ENCODE peak calls at places on chromosomes 13 and 19, in five cellular contexts. One of them, this sample, is unnamed.

GRCh38 chr19:1860821-1861598 is 2.4 kb downstream of the KLF16 start:
- DNase-seq in GM12892: no peak
- DNase-seq in GM12864: no peak
- DNase-seq in EH: no peak
- DNase-seq in ascending aorta: no peak
- DNase-seq in this sample: no peak

GRCh38 chr19:37251308-37252229 is 33.6 kb downstream of the ZNF383 start:
- DNase-seq in ascending aorta: peak
- DNase-seq in GM12892: peak
- DNase-seq in EH: peak
- DNase-seq in GM12864: peak
- DNase-seq in this sample: peak

GRCh38 chr19:55158848-55159793 is 1.6 kb upstream of the TNNI3 start:
- DNase-seq in EH: peak
- DNase-seq in ascending aorta: no peak
- DNase-seq in GM12892: no peak
- DNase-seq in GM12864: no peak
- DNase-seq in this sample: peak

GRCh38 chr13:66462187-66462586 is 767.9 kb downstream of the PCDH9 start:
- DNase-seq in EH: no peak
- DNase-seq in GM12892: no peak
- DNase-seq in GM12864: no peak
- DNase-seq in ascending aorta: no peak
- DNase-seq in this sample: no peak

GRCh38 chr13:21079761-21080730 is 18.7 kb upstream of the LATS2 start:
- DNase-seq in GM12892: no peak
- DNase-seq in EH: peak
- DNase-seq in GM12864: no peak
- DNase-seq in ascending aorta: peak
- DNase-seq in this sample: peak

GRCh38 chr19:46471116-46471733 is at the start of gene PNMA8A:
- DNase-seq in GM12892: no peak
- DNase-seq in GM12864: no peak
- DNase-seq in ascending aorta: peak
- DNase-seq in EH: peak
- DNase-seq in this sample: no peak

GRCh38 chr13:26425439-26426358 is 131.8 kb upstream of the WASF3 start:
- DNase-seq in ascending aorta: no peak
- DNase-seq in GM12864: no peak
- DNase-seq in EH: peak
- DNase-seq in GM12892: no peak
- DNase-seq in this sample: no peak

GRCh38 chr13:110617326-110618072 is 2.2 kb downstream of the NAXD start:
- DNase-seq in EH: peak
- DNase-seq in GM12892: no peak
- DNase-seq in ascending aorta: no peak
- DNase-seq in GM12864: no peak
- DNase-seq in this sample: peak

GRCh38 chr13:79802389-79803140 is 321.6 kb downstream of the NDFIP2 start:
- DNase-seq in GM12892: no peak
- DNase-seq in GM12864: no peak
- DNase-seq in ascending aorta: no peak
- DNase-seq in EH: no peak
- DNase-seq in this sample: no peak

GRCh38 chr13:112603641-112604220 is 15.8 kb upstream of the TUBGCP3 start:
- DNase-seq in ascending aorta: no peak
- DNase-seq in GM12892: no peak
- DNase-seq in EH: peak
- DNase-seq in GM12864: no peak
- DNase-seq in this sample: peak

GRCh38 chr13:51729853-51730553 is 74.0 kb downstream of the DHRS12 start:
- DNase-seq in GM12864: no peak
- DNase-seq in GM12892: no peak
- DNase-seq in ascending aorta: peak
- DNase-seq in EH: peak
- DNase-seq in this sample: peak

GRCh38 chr13:66501187-66501586 is 728.9 kb downstream of the PCDH9 start:
- DNase-seq in GM12892: no peak
- DNase-seq in GM12864: no peak
- DNase-seq in ascending aorta: no peak
- DNase-seq in EH: peak
- DNase-seq in this sample: no peak

GRCh38 chr13:20514866-20515265 is 10.8 kb downstream of the CRYL1 start:
- DNase-seq in EH: peak
- DNase-seq in ascending aorta: no peak
- DNase-seq in GM12892: no peak
- DNase-seq in GM12864: no peak
- DNase-seq in this sample: no peak

GRCh38 chr13:60720590-60720989 is 323.6 kb downstream of the TDRD3 start:
- DNase-seq in GM12892: no peak
- DNase-seq in GM12864: no peak
- DNase-seq in ascending aorta: no peak
- DNase-seq in EH: no peak
- DNase-seq in this sample: no peak

GRCh38 chr13:94959616-94960015 is 247.3 kb upstream of the SOX21 start:
- DNase-seq in GM12864: no peak
- DNase-seq in EH: no peak
- DNase-seq in ascending aorta: no peak
- DNase-seq in GM12892: no peak
- DNase-seq in this sample: no peak

GRCh38 chr13:98278068-98278619 is 101.1 kb upstream of the RNF113B start:
- DNase-seq in GM12892: no peak
- DNase-seq in GM12864: no peak
- DNase-seq in EH: no peak
- DNase-seq in ascending aorta: no peak
- DNase-seq in this sample: no peak

GRCh38 chr13:74891610-74892009 is 590.4 kb downstream of the TBC1D4 start:
- DNase-seq in GM12864: no peak
- DNase-seq in ascending aorta: no peak
- DNase-seq in EH: peak
- DNase-seq in GM12892: no peak
- DNase-seq in this sample: peak

GRCh38 chr19:49502866-49503581 is 6.8 kb downstream of the RPS11 start:
- DNase-seq in GM12892: no peak
- DNase-seq in EH: peak
- DNase-seq in ascending aorta: no peak
- DNase-seq in GM12864: no peak
- DNase-seq in this sample: peak

GRCh38 chr13:34749046-34749445 is 193.0 kb upstream of the NBEA start:
- DNase-seq in GM12892: no peak
- DNase-seq in GM12864: no peak
- DNase-seq in ascending aorta: no peak
- DNase-seq in EH: no peak
- DNase-seq in this sample: no peak

GRCh38 chr13:25249001-25249543 is 38.2 kb downstream of the MTMR6 start:
- DNase-seq in EH: peak
- DNase-seq in GM12892: no peak
- DNase-seq in GM12864: peak
- DNase-seq in ascending aorta: no peak
- DNase-seq in this sample: peak

GRCh38 chr19:9313756-9314155 is 4.1 kb upstream of the ZNF699 start:
- DNase-seq in EH: no peak
- DNase-seq in GM12892: no peak
- DNase-seq in GM12864: no peak
- DNase-seq in ascending aorta: no peak
- DNase-seq in this sample: no peak

GRCh38 chr13:39405596-39405995 is 197.4 kb downstream of the LHFPL6 start:
- DNase-seq in EH: peak
- DNase-seq in ascending aorta: no peak
- DNase-seq in GM12864: no peak
- DNase-seq in GM12892: no peak
- DNase-seq in this sample: no peak

GRCh38 chr19:30202060-30202600 is 170.1 kb upstream of the ZNF536 start:
- DNase-seq in GM12864: no peak
- DNase-seq in EH: no peak
- DNase-seq in GM12892: no peak
- DNase-seq in ascending aorta: no peak
- DNase-seq in this sample: no peak

GRCh38 chr19:13778847-13779246 is 4.6 kb downstream of the C19orf53 start:
- DNase-seq in GM12864: no peak
- DNase-seq in GM12892: no peak
- DNase-seq in EH: no peak
- DNase-seq in ascending aorta: no peak
- DNase-seq in this sample: no peak

GRCh38 chr13:62209539-62209938 is 793.9 kb upstream of the PCDH20 start:
- DNase-seq in GM12864: peak
- DNase-seq in ascending aorta: no peak
- DNase-seq in GM12892: no peak
- DNase-seq in EH: no peak
- DNase-seq in this sample: no peak

GRCh38 chr19:46610413-46610775 is 9.3 kb downstream of the CALM3 start:
- DNase-seq in GM12864: no peak
- DNase-seq in EH: no peak
- DNase-seq in ascending aorta: peak
- DNase-seq in GM12892: no peak
- DNase-seq in this sample: no peak

GRCh38 chr13:96821381-96821780 is 172.9 kb downstream of the OXGR1 start:
- DNase-seq in ascending aorta: no peak
- DNase-seq in GM12892: no peak
- DNase-seq in EH: peak
- DNase-seq in GM12864: no peak
- DNase-seq in this sample: no peak

GRCh38 chr13:45847554-45848224 is 3.9 kb downstream of the SIAH3 start:
- DNase-seq in GM12864: no peak
- DNase-seq in ascending aorta: no peak
- DNase-seq in EH: no peak
- DNase-seq in GM12892: no peak
- DNase-seq in this sample: peak

GRCh38 chr19:46958542-46958941 is 61.1 kb upstream of the NPAS1 start:
- DNase-seq in ascending aorta: no peak
- DNase-seq in EH: peak
- DNase-seq in GM12892: no peak
- DNase-seq in GM12864: no peak
- DNase-seq in this sample: no peak

GRCh38 chr19:49660338-49660961 is 5.2 kb downstream of the IRF3 start:
- DNase-seq in GM12892: no peak
- DNase-seq in GM12864: no peak
- DNase-seq in ascending aorta: no peak
- DNase-seq in EH: no peak
- DNase-seq in this sample: no peak

GRCh38 chr13:51502206-51502651 is 49.4 kb upstream of the INTS6 start:
- DNase-seq in EH: peak
- DNase-seq in ascending aorta: no peak
- DNase-seq in GM12892: peak
- DNase-seq in GM12864: peak
- DNase-seq in this sample: no peak

GRCh38 chr13:49670828-49671227 is 20.5 kb downstream of the EBPL start:
- DNase-seq in ascending aorta: no peak
- DNase-seq in GM12892: no peak
- DNase-seq in GM12864: no peak
- DNase-seq in EH: no peak
- DNase-seq in this sample: no peak

GRCh38 chr19:30518965-30519606 is 146.9 kb downstream of the ZNF536 start:
- DNase-seq in ascending aorta: no peak
- DNase-seq in GM12864: no peak
- DNase-seq in EH: no peak
- DNase-seq in GM12892: no peak
- DNase-seq in this sample: no peak

GRCh38 chr19:30593358-30593757 is 221.2 kb downstream of the ZNF536 start:
- DNase-seq in GM12892: no peak
- DNase-seq in ascending aorta: peak
- DNase-seq in GM12864: no peak
- DNase-seq in EH: no peak
- DNase-seq in this sample: no peak

GRCh38 chr19:13978306-13978705 is 26.0 kb downstream of the DCAF15 start:
- DNase-seq in GM12864: no peak
- DNase-seq in ascending aorta: peak
- DNase-seq in EH: peak
- DNase-seq in GM12892: no peak
- DNase-seq in this sample: no peak

GRCh38 chr13:66076417-66076816 is 1153.7 kb downstream of the PCDH9 start:
- DNase-seq in ascending aorta: no peak
- DNase-seq in EH: peak
- DNase-seq in GM12864: no peak
- DNase-seq in GM12892: no peak
- DNase-seq in this sample: peak

GRCh38 chr13:113009743-113010509 is 40.9 kb downstream of the MCF2L start:
- DNase-seq in EH: peak
- DNase-seq in ascending aorta: no peak
- DNase-seq in GM12892: no peak
- DNase-seq in GM12864: no peak
- DNase-seq in this sample: no peak

GRCh38 chr13:94332360-94333040 is 147.0 kb downstream of the DCT start:
- DNase-seq in GM12892: no peak
- DNase-seq in GM12864: no peak
- DNase-seq in EH: no peak
- DNase-seq in ascending aorta: no peak
- DNase-seq in this sample: no peak

GRCh38 chr19:45500918-45501729 is 2.9 kb downstream of the PPM1N start:
- DNase-seq in ascending aorta: no peak
- DNase-seq in GM12864: no peak
- DNase-seq in GM12892: no peak
- DNase-seq in EH: peak
- DNase-seq in this sample: no peak

This sample was measured in A172.